ENCODE peak calls at places on chromosomes 7 and 10, in five cellular contexts. B is SK-N-SH; D is naive thymus-derived CD4-positive, alpha-beta T cell; T is Peyer's patch; H is GM23338. Q is an unnamed sample. For H3K4me1, the result is how much of the 10 kb centered on the place peaks cover.

GRCh38 chr10:68176797-68177196 is 55.1 kb downstream of the ATOH7 start:
- DNase-seq in D (no peak), B (no peak), T (no peak), H (no peak), Q (no peak)

GRCh38 chr7:157032644-157033482 is 22.4 kb upstream of the MNX1 start:
- DNase-seq in H (no peak), D (no peak), T (peak), B (no peak), Q (no peak)

GRCh38 chr10:2891073-2891769 is 176.1 kb upstream of the PFKP start:
- DNase-seq in D (no peak), H (no peak), T (no peak), B (peak), Q (no peak)

GRCh38 chr10:16381083-16381482 is 55.7 kb upstream of the PTER start:
- DNase-seq in D (no peak), T (no peak), B (no peak), H (no peak), Q (no peak)

GRCh38 chr10:76582536-76582935 is 1055.1 kb downstream of the KCNMA1 start:
- DNase-seq in T (no peak), H (no peak), D (no peak), B (no peak), Q (no peak)

GRCh38 chr10:5752301-5752871 is 60.8 kb downstream of the GDI2 start:
- DNase-seq in B (no peak), T (no peak), D (no peak), H (no peak), Q (no peak)

GRCh38 chr10:78931333-78932083 is 137.3 kb upstream of the ZMIZ1 start:
- DNase-seq in D (no peak), T (no peak), H (no peak), B (peak), Q (no peak)

GRCh38 chr7:17948503-17949238 is 8.4 kb upstream of the SNX13 start:
- DNase-seq in H (no peak), D (no peak), B (no peak), T (no peak), Q (no peak)

GRCh38 chr7:56447864-56448693 is 331.9 kb upstream of the NUPR2 start:
- DNase-seq in H (no peak), D (no peak), B (peak), T (no peak), Q (no peak)

GRCh38 chr7:99543916-99544315 is 8.0 kb downstream of the FAM200A start:
- DNase-seq in T (no peak), D (no peak), H (no peak), B (no peak), Q (no peak)

GRCh38 chr10:29951441-29951931 is 107.9 kb downstream of the JCAD start:
- DNase-seq in D (no peak), T (no peak), B (no peak), H (no peak), Q (no peak)

GRCh38 chr10:52066383-52066782 is 247.7 kb upstream of the DKK1 start:
- DNase-seq in H (peak), T (no peak), B (peak), D (no peak), Q (peak)

DNA sequence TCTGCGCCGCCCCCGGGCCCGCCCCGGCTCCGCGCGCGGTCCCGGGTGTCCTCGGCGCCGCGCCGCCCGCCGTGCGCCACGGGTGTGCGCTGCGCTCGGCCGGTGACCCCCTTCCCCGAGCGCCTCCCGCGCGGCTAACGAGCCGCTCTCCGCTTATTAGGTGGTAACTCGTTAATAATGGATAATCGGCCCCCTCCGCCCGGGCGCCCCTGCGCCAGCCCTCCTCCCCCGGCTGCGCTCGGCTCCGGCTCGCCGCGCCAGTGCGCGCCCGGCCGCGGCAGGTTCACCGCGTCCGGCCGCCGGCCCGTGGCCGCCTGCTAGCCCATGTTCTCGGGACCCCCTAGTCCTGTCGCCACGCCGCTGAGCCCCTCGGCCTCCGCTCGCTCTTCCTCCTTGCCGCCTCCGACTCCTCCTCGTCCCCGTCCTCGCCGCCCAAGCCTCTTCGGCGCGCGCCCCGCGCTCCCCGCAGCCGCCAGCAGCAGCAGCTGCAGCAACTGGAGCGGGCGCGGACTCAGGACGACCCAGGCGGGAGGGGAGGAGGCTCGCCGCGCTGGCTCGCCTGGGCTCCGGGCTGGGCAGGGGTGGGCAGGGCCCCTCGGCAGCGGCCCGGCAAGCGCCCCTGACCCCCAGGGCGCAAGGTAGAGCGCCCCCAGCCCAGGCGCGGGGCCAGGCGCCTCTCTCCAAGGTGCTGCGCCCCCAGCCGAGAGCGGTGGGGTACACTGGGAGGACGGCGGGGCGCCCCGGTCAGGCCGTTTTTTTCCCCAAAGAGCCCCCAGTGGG is 568 bp upstream of the KCNMA1 start:
- DNase-seq in D (no peak), T (peak), H (peak), B (peak), Q (peak)
- H3K4me1 ChIP-seq in D (under half), T (under half), H (under half), B (under half), Q (under half)

GRCh38 chr10:62052276-62052675 is 150.8 kb downstream of the ARID5B start:
- DNase-seq in T (no peak), H (no peak), D (no peak), B (no peak), Q (no peak)

GRCh38 chr10:62049815-62050626 is 148.5 kb downstream of the ARID5B start:
- DNase-seq in B (no peak), T (no peak), D (peak), H (no peak), Q (no peak)

GRCh38 chr10:62050941-62051433 is 149.5 kb downstream of the ARID5B start:
- DNase-seq in T (no peak), H (peak), B (no peak), D (peak), Q (no peak)

GRCh38 chr10:62048919-62049636 is 147.6 kb downstream of the ARID5B start:
- DNase-seq in T (peak), H (peak), B (peak), D (peak), Q (peak)

GRCh38 chr10:62050627-62050924 is 149.1 kb downstream of the ARID5B start:
- DNase-seq in D (no peak), B (no peak), H (no peak), T (no peak), Q (no peak)
- H3K4me1 ChIP-seq in D (half or more), B (under half), H (under half), T (under half), Q (under half)

GRCh38 chr10:75210193-75211006 is at the start of gene VDAC2:
- DNase-seq in T (peak), D (peak), B (peak), H (peak), Q (peak)
- H3K4me1 ChIP-seq in T (under half), D (under half), B (under half), H (under half), Q (under half)

DNA sequence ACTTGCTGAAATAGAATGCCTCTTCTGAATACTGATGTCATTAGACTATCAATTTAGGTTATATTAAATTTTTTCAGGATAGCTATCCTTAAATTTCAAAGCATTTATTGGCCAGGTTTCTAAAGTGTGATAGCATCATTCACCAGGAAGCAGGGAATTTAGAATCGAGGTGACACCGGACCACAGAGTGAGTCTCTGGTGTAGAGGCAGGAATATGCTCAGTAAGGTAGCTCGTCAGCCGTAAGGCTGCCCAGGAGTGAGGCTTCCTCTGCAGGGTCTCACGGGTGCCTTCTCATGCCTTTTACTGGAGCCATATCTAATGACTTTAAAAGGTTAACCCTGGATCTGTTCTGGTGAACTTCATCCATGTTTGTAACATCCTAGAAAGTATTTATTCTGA is 170.8 kb upstream of the KLF14 start:
- DNase-seq in H (no peak), D (no peak), B (no peak), T (no peak), Q (no peak)
- H3K4me1 ChIP-seq in H (under half), D (under half), B (half or more), T (under half), Q (under half)

GRCh38 chr10:71331736-71332135 is 12.7 kb downstream of the SLC29A3 start:
- DNase-seq in B (no peak), D (no peak), H (no peak), T (no peak), Q (no peak)
- H3K4me1 ChIP-seq in B (under half), D (under half), H (under half), T (under half), Q (under half)

GRCh38 chr10:86017841-86018734 is 348.5 kb downstream of the GRID1 start:
- DNase-seq in B (no peak), H (no peak), D (no peak), T (no peak), Q (no peak)

GRCh38 chr10:86020139-86020538 is 346.5 kb downstream of the GRID1 start:
- DNase-seq in T (no peak), D (no peak), H (no peak), B (no peak), Q (no peak)

GRCh38 chr10:86022906-86023305 is 343.7 kb downstream of the GRID1 start:
- DNase-seq in B (no peak), H (no peak), T (no peak), D (no peak), Q (no peak)

GRCh38 chr10:86018735-86019058 is 347.9 kb downstream of the GRID1 start:
- DNase-seq in T (no peak), D (no peak), H (no peak), B (no peak), Q (no peak)

GRCh38 chr10:86019141-86019540 is 347.5 kb downstream of the GRID1 start:
- DNase-seq in T (no peak), B (no peak), H (no peak), D (no peak), Q (no peak)
- H3K4me1 ChIP-seq in T (under half), B (under half), H (under half), D (under half), Q (under half)

GRCh38 chr7:139648617-139648932 is 125.1 kb downstream of the CLEC2L start:
- DNase-seq in B (no peak), D (no peak), H (peak), T (no peak), Q (no peak)

GRCh38 chr7:139646566-139646965 is 123.1 kb downstream of the CLEC2L start:
- DNase-seq in D (no peak), T (no peak), B (no peak), H (no peak), Q (no peak)

GRCh38 chr7:139648941-139649425 is 125.5 kb downstream of the CLEC2L start:
- DNase-seq in T (no peak), D (peak), H (no peak), B (no peak), Q (no peak)

GRCh38 chr7:139647085-139647484 is 123.6 kb downstream of the CLEC2L start:
- DNase-seq in B (no peak), T (no peak), D (no peak), H (no peak), Q (no peak)

GRCh38 chr7:139647812-139648616 is 124.5 kb downstream of the CLEC2L start:
- DNase-seq in H (peak), D (no peak), B (no peak), T (no peak), Q (no peak)
- H3K4me1 ChIP-seq in H (under half), D (under half), B (under half), T (under half), Q (under half)